ENCODE peak calls at places on chromosomes 6 and 20, in seven cellular contexts. Q, R, E, K, B, W and Z are unnamed samples.
A peak's percentile ranks its signal among the peaks of the same experiment; 100 is the strongest.

GRCh38 chr6:129748901-129749748 is 39.1 kb upstream of the ARHGAP18 start:
- DNase-seq in Q (no peak), R (no peak), E (no peak), K (no peak), B (no peak), W (no peak), Z (no peak)

GRCh38 chr6:131831392-131831791 is 23.6 kb downstream of the ENPP1 start:
- DNase-seq in Q (no peak), R (no peak), E (no peak), K (no peak), B (no peak), W (no peak), Z (no peak)

GRCh38 chr6:56690519-56691200 is 48.0 kb upstream of the DST start:
- DNase-seq in Q (no peak), R (no peak), E (no peak), K (no peak), B (no peak), W (no peak), Z (no peak)

GRCh38 chr6:96058094-96058493 is 42.3 kb downstream of the FUT9 start:
- DNase-seq in Q (no peak), R (peak; percentile 33), E (no peak), K (no peak), B (no peak), W (no peak), Z (no peak)

GRCh38 chr20:13412806-13413445 is 191.9 kb downstream of the ISM1 start:
- DNase-seq in Q (no peak), R (no peak), E (no peak), K (no peak), B (no peak), W (no peak), Z (no peak)

GRCh38 chr6:108589244-108589730 is 28.6 kb downstream of the FOXO3 start:
- DNase-seq in Q (peak; percentile 84), R (peak; percentile 86), E (peak; percentile 62), K (peak; percentile 71), B (peak; percentile 85), W (peak; percentile 90), Z (no peak)

GRCh38 chr6:154408906-154409500 is 52.4 kb upstream of the IPCEF1 start:
- DNase-seq in Q (no peak), R (no peak), E (no peak), K (no peak), B (no peak), W (no peak), Z (no peak)

GRCh38 chr20:1374246-1374645 is 18.6 kb downstream of the FKBP1A start:
- DNase-seq in Q (no peak), R (no peak), E (peak; percentile 51), K (no peak), B (no peak), W (no peak), Z (no peak)

GRCh38 chr20:10982692-10983091 is 308.9 kb upstream of the JAG1 start:
- DNase-seq in Q (no peak), R (no peak), E (peak; percentile 78), K (peak; percentile 71), B (no peak), W (peak; percentile 85), Z (no peak)

GRCh38 chr6:155247618-155248017 is 16.2 kb upstream of the CLDN20 start:
- DNase-seq in Q (no peak), R (no peak), E (no peak), K (no peak), B (no peak), W (no peak), Z (no peak)

GRCh38 chr20:34570859-34571306 is 12.4 kb downstream of the MAP1LC3A start:
- DNase-seq in Q (no peak), R (no peak), E (no peak), K (peak; percentile 37), B (no peak), W (no peak), Z (no peak)

DNA sequence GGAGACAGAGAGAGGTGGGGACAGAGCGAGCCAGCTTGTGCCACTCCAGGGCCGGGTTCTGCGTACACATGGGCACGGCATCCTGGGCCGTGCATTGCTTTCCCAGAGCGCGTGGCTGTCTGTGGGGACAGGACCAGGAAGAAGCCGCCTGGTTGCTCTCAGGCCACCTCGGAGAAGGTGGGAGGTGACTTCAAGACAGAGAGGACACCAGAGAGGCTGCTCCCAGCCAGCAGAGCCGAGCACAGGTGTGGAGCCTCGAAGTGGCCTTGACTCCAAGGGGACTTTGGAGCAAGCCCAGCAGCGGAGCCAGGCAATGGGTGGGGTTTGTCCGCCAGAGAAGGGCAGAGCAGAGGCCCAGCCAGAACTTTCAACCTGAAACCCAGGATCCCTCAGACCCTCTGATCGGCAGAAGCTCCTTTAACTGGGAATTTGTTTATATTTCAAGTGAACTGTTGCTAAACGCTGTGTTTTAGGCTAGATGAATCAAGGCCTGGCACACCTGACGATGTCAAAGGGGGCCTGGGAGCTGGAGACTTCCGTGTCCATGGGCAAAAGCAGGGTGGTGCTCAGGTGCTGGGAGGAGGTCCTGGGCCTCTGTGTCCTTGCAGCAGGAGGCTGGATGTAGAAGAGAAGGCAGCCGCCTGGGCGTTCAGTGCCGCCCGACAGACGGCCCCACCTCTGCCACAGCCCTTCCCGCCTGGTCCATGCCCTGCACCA is 262.1 kb downstream of the DLL1 start:
- DNase-seq in Q (peak; percentile 9), R (no peak), E (no peak), K (no peak), B (peak; percentile 27), W (no peak), Z (no peak)
- H3K9me3 ChIP-seq in Q (no peaks in the 10 kb centered on the region), R (no peaks in the 10 kb centered on the region), E (no peaks in the 10 kb centered on the region), K (no peaks in the 10 kb centered on the region), B (peaks cover 4% of the 10 kb centered on the region), W (no peaks in the 10 kb centered on the region), Z (peaks cover 6% of the 10 kb centered on the region)

DNA sequence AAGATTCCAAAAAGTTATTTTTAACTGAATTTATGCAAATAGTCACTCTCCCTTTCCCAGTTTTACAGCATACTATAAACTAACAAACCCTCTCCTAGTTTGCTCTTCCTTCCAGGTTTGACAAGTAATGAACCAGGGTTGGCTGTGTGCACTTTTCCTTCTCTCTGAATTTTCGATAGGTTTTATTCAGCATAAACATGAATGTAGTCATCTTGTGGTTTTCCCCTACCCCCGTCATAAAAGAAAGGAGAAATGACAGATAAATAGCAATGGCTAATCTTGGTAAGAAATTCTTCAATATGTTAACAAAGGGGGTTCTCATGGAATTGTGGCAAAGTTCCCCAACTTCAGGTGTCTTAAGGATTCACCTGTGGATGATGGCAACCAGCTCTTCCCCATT is 26.3 kb downstream of the PRDM1 start:
- DNase-seq in Q (no peak), R (no peak), E (no peak), K (no peak), B (no peak), W (no peak), Z (no peak)
- H3K4me1 ChIP-seq in Q (no peaks in the 10 kb centered on the region), R (peaks cover 4% of the 10 kb centered on the region), E (no peaks in the 10 kb centered on the region), K (no peaks in the 10 kb centered on the region), B (peaks cover 7% of the 10 kb centered on the region), W (no peaks in the 10 kb centered on the region), Z (peaks cover 15% of the 10 kb centered on the region)

GRCh38 chr6:310671-311070 is 18.4 kb downstream of the DUSP22 start:
- DNase-seq in Q (no peak), R (no peak), E (no peak), K (no peak), B (no peak), W (no peak), Z (no peak)
- H3K9me3 ChIP-seq in Q (no peaks in the 10 kb centered on the region), R (peaks cover 5% of the 10 kb centered on the region), E (no peaks in the 10 kb centered on the region), K (no peaks in the 10 kb centered on the region), B (no peaks in the 10 kb centered on the region), W (no peaks in the 10 kb centered on the region), Z (no peaks in the 10 kb centered on the region)

GRCh38 chr6:156852858-156853216 is 75.7 kb downstream of the ARID1B start:
- DNase-seq in Q (no peak), R (peak; percentile 45), E (no peak), K (peak; percentile 40), B (no peak), W (no peak), Z (no peak)

GRCh38 chr6:156851447-156851846 is 74.3 kb downstream of the ARID1B start:
- DNase-seq in Q (no peak), R (no peak), E (no peak), K (peak; percentile 42), B (no peak), W (no peak), Z (no peak)

GRCh38 chr6:156853733-156854132 is 76.6 kb downstream of the ARID1B start:
- DNase-seq in Q (no peak), R (no peak), E (no peak), K (no peak), B (no peak), W (no peak), Z (no peak)

GRCh38 chr6:156850356-156850755 is 73.2 kb downstream of the ARID1B start:
- DNase-seq in Q (no peak), R (no peak), E (no peak), K (no peak), B (no peak), W (no peak), Z (no peak)

DNA sequence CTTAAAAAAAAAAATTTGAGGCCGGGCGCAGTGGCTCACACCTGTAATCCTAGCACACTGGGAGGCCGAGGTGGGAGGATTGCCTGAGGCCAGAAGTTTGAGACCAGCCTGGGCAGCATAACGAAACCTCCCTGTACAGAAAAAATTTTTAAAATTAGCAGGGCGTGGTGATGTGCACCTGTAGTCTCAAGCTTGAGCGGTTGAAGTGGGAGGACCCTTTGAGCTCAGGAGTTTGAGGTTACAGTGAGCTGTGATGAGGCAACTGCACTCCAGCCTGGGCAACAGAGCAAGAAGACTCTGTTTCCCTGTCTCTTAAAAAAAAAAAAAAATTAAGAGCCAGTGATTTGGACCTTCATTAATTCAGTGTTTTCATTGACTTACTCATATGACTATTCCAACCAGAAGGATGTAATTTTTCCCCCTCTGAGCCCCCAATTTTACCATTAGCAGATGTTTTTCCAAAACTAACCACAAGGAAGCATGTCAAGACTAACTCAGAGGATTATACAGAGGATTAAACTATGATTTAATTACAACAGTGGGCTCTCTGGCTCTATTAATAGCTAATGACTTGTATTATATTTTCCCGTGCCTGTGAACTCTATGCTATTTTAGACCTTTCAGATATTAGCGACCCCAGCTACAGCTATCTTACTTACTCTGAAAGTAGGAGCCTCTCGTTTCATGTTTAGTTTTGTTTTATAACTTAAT is 75.1 kb downstream of the ARID1B start:
- DNase-seq in Q (no peak), R (no peak), E (no peak), K (no peak), B (no peak), W (no peak), Z (no peak)
- H3K4me1 ChIP-seq in Q (peaks cover 18% of the 10 kb centered on the region), R (peaks cover 38% of the 10 kb centered on the region), E (peaks cover 70% of the 10 kb centered on the region), K (peaks cover 60% of the 10 kb centered on the region), B (peaks cover 86% of the 10 kb centered on the region), W (peaks cover 86% of the 10 kb centered on the region), Z (peaks cover 73% of the 10 kb centered on the region)

GRCh38 chr20:31374346-31374745 is 5.9 kb downstream of the DEFB118 start:
- DNase-seq in Q (no peak), R (no peak), E (no peak), K (no peak), B (no peak), W (no peak), Z (no peak)
- H3K9me3 ChIP-seq in Q (no peaks in the 10 kb centered on the region), R (peaks cover 19% of the 10 kb centered on the region), E (peaks cover 14% of the 10 kb centered on the region), K (no peaks in the 10 kb centered on the region), B (no peaks in the 10 kb centered on the region), W (peaks cover 4% of the 10 kb centered on the region), Z (no peaks in the 10 kb centered on the region)